ENCODE peak calls at places on chromosomes 16 and 17, in eight cellular contexts. N is fibroblast of the aortic adventitia, C is GM12865, S is nephron progenitor cell, Z is left ventricle myocardium inferior, L is mucosa of descending colon, H is bronchial epithelial cell, R is astrocyte of the spinal cord. F is an unnamed sample.

GRCh38 chr16:29804455-29805231 is 1.7 kb upstream of the MAZ start:
- DNase-seq in N (peak), C (no peak), S (no peak), Z (peak), L (peak), H (no peak), R (peak), F (no peak)

GRCh38 chr16:54812229-54812628 is 118.4 kb upstream of the IRX5 start:
- DNase-seq in N (peak), C (no peak), S (no peak), Z (no peak), L (no peak), H (peak), R (peak), F (no peak)

GRCh38 chr17:81418710-81419332 is 23.6 kb downstream of the BAHCC1 start:
- DNase-seq in N (peak), C (no peak), S (no peak), Z (no peak), L (peak), H (peak), R (no peak), F (no peak)

GRCh38 chr17:40322417-40323315 is 13.7 kb downstream of the RARA start:
- DNase-seq in N (peak), C (peak), S (peak), Z (peak), L (peak), H (peak), R (peak), F (peak)

GRCh38 chr17:38897176-38897575 is 27.3 kb downstream of the LASP1 start:
- DNase-seq in N (peak), C (no peak), S (no peak), Z (peak), L (peak), H (no peak), R (no peak), F (no peak)

GRCh38 chr17:61253937-61254677 is 145.5 kb upstream of the TBX2 start:
- DNase-seq in N (no peak), C (no peak), S (no peak), Z (no peak), L (peak), H (no peak), R (no peak), F (no peak)

GRCh38 chr16:49021136-49021535 is 260.5 kb downstream of the CBLN1 start:
- DNase-seq in N (peak), C (no peak), S (peak), Z (no peak), L (no peak), H (peak), R (peak), F (no peak)

GRCh38 chr17:64420143-64420670 is 28.7 kb upstream of the MILR1 start:
- DNase-seq in N (peak), C (peak), S (peak), Z (no peak), L (peak), H (peak), R (peak), F (no peak)

GRCh38 chr17:51258756-51259573 is 884 bp downstream of the MBTD1 start:
- DNase-seq in N (no peak), C (peak), S (peak), Z (no peak), L (peak), H (no peak), R (no peak), F (peak)

GRCh38 chr17:17507465-17508011 is 11.3 kb upstream of the RASD1 start:
- DNase-seq in N (no peak), C (no peak), S (no peak), Z (peak), L (no peak), H (no peak), R (no peak), F (no peak)

GRCh38 chr17:67433248-67433924 is 56.3 kb downstream of the PITPNC1 start:
- DNase-seq in N (no peak), C (no peak), S (no peak), Z (no peak), L (no peak), H (no peak), R (no peak), F (no peak)

GRCh38 chr17:35088647-35088910 is 25.1 kb upstream of the RFFL start:
- DNase-seq in N (no peak), C (no peak), S (no peak), Z (no peak), L (peak), H (peak), R (no peak), F (no peak)
- TF ChIP-seq CTCF in N (no peak), C (no peak), S (no peak), Z (no peak), L (no peak), H (no peak), R (no peak), F (no peak)

GRCh38 chr16:5056347-5056746 is 9.4 kb downstream of the C16orf89 start:
- DNase-seq in N (no peak), C (peak), S (peak), Z (no peak), L (peak), H (peak), R (no peak), F (peak)

GRCh38 chr16:5060073-5060641 is 5.6 kb downstream of the C16orf89 start:
- DNase-seq in N (no peak), C (no peak), S (no peak), Z (no peak), L (no peak), H (no peak), R (no peak), F (no peak)

GRCh38 chr16:5059386-5060072 is 6.2 kb downstream of the C16orf89 start:
- DNase-seq in N (no peak), C (no peak), S (no peak), Z (no peak), L (no peak), H (no peak), R (no peak), F (no peak)

GRCh38 chr16:5054876-5055865 is 10.6 kb downstream of the C16orf89 start:
- DNase-seq in N (no peak), C (no peak), S (no peak), Z (no peak), L (no peak), H (no peak), R (no peak), F (no peak)

GRCh38 chr16:5058476-5058875 is 7.3 kb downstream of the C16orf89 start:
- DNase-seq in N (no peak), C (no peak), S (peak), Z (no peak), L (no peak), H (no peak), R (no peak), F (no peak)
- TF ChIP-seq CTCF in N (no peak), C (no peak), S (no peak), Z (no peak), L (no peak), H (no peak), R (peak), F (no peak)

GRCh38 chr16:63289834-63290460 is 1253.7 kb upstream of the CDH8 start:
- DNase-seq in N (no peak), C (peak), S (peak), Z (no peak), L (peak), H (peak), R (peak), F (peak)
- TF ChIP-seq CTCF in N (no peak), C (peak), S (peak), Z (peak), L (peak), H (peak), R (peak), F (peak)

GRCh38 chr17:54859187-54859586 is 41.5 kb upstream of the TOM1L1 start:
- DNase-seq in N (no peak), C (no peak), S (no peak), Z (no peak), L (no peak), H (no peak), R (no peak), F (no peak)

GRCh38 chr17:54864070-54864469 is 36.6 kb upstream of the TOM1L1 start:
- DNase-seq in N (no peak), C (no peak), S (no peak), Z (no peak), L (no peak), H (no peak), R (no peak), F (no peak)

GRCh38 chr17:54864636-54865420 is 35.8 kb upstream of the TOM1L1 start:
- DNase-seq in N (no peak), C (no peak), S (no peak), Z (no peak), L (no peak), H (no peak), R (no peak), F (no peak)

GRCh38 chr17:54860617-54861468 is 39.8 kb upstream of the TOM1L1 start:
- DNase-seq in N (no peak), C (no peak), S (no peak), Z (no peak), L (no peak), H (no peak), R (no peak), F (no peak)

GRCh38 chr17:54861469-54861983 is 39.1 kb upstream of the TOM1L1 start:
- DNase-seq in N (no peak), C (no peak), S (no peak), Z (no peak), L (no peak), H (no peak), R (no peak), F (no peak)
- TF ChIP-seq CTCF in N (no peak), C (no peak), S (no peak), Z (no peak), L (no peak), H (no peak), R (no peak), F (no peak)

GRCh38 chr16:46889942-46890300 is 5.8 kb downstream of the GPT2 start:
- DNase-seq in N (no peak), C (no peak), S (no peak), Z (no peak), L (no peak), H (no peak), R (no peak), F (no peak)

GRCh38 chr16:46886764-46887523 is 2.8 kb downstream of the GPT2 start:
- DNase-seq in N (no peak), C (no peak), S (no peak), Z (no peak), L (no peak), H (no peak), R (no peak), F (no peak)

GRCh38 chr16:46885960-46886763 is 2.0 kb downstream of the GPT2 start:
- DNase-seq in N (no peak), C (no peak), S (peak), Z (no peak), L (no peak), H (peak), R (peak), F (no peak)

GRCh38 chr16:46889245-46889941 is 5.2 kb downstream of the GPT2 start:
- DNase-seq in N (no peak), C (no peak), S (no peak), Z (no peak), L (no peak), H (no peak), R (no peak), F (no peak)

DNA sequence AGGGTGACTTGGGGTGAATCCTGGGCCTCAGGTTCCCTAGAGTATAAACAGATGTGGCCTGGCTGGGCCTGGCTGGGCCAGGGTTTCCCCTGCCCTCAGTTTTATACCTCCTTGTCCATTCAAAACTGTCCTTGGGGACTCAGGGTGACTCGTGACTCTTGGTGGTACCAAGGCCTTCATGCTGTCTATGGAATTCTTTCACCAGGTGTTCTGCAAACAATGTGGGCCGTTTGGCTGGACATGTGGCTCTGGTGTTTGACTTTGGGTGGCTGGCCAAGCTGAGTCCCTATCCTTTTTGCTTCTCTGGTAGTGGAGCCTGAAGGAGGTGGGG is 3.3 kb downstream of the GPT2 start:
- DNase-seq in N (no peak), C (no peak), S (no peak), Z (no peak), L (no peak), H (no peak), R (no peak), F (no peak)
- TF ChIP-seq CTCF in N (no peak), C (no peak), S (no peak), Z (no peak), L (no peak), H (no peak), R (no peak), F (no peak)

DNA sequence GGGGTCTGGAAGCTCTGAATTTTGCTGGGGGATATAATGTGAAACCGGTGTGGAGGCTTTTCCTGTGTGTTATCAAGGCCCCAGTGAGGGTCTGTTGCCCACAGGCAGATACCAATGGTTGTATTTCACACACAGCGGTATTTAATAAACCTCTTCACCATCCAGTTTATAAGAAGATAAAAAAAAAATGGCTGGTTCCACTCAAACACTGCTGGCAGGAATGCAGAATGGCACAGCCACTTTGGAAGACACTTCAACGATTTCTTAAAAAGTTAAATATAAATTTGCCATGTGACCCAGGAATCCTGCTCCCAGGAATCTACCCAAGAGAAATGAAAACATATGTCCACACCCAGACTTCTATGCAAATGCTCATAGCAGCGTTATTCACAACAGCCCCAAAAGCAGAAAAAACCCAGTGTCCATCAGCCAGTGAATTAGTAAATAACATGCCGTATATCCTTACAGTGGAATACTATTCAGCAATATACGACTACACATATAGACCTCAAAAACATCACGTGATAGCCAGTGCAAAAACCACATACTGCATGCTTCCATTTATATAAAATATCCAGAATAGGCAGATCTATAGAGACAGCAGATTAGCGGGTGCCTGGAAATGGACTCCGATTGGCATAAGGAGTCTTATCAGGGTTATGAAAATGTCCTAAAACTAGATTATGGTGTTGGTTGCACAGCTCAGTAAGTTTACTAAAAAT is 38.7 kb downstream of the XYLT1 start:
- DNase-seq in N (no peak), C (no peak), S (no peak), Z (no peak), L (no peak), H (no peak), R (no peak), F (no peak)
- TF ChIP-seq CTCF in N (peak), C (no peak), S (no peak), Z (no peak), L (no peak), H (no peak), R (no peak), F (no peak)